ENCODE peak calls at places on chromosomes 2 and 18, in four cellular contexts. A is tibial artery, L is astrocyte, U is right cardiac atrium. H is an unnamed sample.

GRCh38 chr2:238060096-238060541 is 682 bp upstream of the SCLY start:
- DNase-seq in U (no peak), A (no peak), L (no peak), H (no peak)

GRCh38 chr18:75802681-75803080 is 375.2 kb upstream of the SMIM21 start:
- DNase-seq in U (no peak), L (no peak), A (no peak), H (no peak)

GRCh38 chr18:44238911-44239310 is 441.8 kb upstream of the SETBP1 start:
- DNase-seq in U (no peak), A (no peak), L (peak), H (no peak)

GRCh38 chr18:79522451-79523220 is 126.9 kb downstream of the NFATC1 start:
- DNase-seq in A (peak), L (no peak), U (peak), H (peak)

GRCh38 chr2:190119257-190119656 is 56.7 kb upstream of the MSTN start:
- DNase-seq in L (peak), A (peak), U (peak), H (no peak)

GRCh38 chr2:221614274-221614673 is 42.2 kb upstream of the EPHA4 start:
- DNase-seq in U (no peak), L (no peak), A (no peak), H (no peak)

GRCh38 chr2:25252291-25253152 is 84.1 kb upstream of the POMC start:
- DNase-seq in U (peak), A (no peak), L (peak), H (no peak)

GRCh38 chr2:226742346-226742745 is 57.3 kb downstream of the IRS1 start:
- DNase-seq in U (peak), A (peak), L (peak), H (no peak)

GRCh38 chr2:240021488-240022104 is 3.5 kb downstream of the NDUFA10 start:
- DNase-seq in L (peak), U (peak), A (peak), H (no peak)

GRCh38 chr2:236823230-236823629 is 253.6 kb downstream of the ACKR3 start:
- DNase-seq in U (no peak), A (peak), L (no peak), H (no peak)

DNA sequence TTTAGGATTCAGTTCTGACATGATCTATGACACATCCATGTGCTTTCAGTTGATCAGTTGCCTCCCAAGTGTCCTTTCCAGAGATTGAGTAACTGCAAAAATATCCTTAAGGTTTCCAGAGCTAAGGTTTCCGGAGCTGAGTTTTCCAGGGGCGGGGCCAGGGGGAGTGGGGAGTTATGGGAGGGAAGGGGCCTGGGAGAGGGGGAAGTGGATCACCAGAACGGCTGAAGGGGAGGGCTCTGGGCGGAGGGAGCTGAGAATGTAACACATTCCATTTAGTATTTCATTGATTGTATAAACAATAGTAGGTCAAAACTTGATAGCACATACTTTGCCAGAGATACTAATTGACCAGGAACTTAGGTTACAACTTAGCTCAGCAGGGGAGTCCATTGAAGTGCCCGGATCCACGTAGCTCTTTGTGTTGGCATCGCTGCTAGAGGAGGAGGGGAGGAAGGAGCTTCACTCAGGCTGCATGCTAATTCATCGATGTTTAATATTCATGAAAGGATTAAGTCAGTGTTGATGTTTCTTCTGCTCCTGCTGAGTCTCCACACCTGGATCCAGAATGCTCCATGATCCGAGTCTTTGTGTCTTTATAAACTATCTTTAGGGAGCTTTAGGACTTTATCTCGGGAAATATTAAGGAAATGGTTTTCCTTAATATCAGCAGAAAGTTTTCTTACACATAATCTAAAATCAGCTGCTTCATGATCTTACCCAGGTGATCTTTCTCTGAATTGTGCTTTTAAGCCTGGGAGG is 289.7 kb downstream of the ALPK2 start:
- DNase-seq in A (no peak), L (peak), U (peak), H (no peak)
- H3K4me3 ChIP-seq in A (no peak), L (no peak), U (no peak), H (no peak)

DNA sequence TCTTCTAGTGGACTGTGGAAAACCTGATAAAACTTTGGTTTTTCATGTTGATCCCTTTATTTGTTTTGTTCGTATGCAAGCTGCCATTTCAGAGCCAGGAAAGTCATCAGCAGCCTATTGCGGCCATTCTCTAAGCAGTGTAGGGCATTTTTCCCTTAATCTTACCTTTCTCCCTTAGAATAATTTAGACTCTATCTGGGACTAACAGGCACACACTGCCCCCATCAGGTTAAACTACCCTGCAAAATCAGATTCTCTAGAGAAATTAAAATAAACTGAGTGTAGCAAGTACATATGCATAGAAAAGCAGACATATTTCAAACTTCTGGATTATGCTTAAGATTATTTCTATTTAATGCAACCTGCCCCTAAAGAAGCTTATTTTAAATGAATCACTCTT is 347.4 kb downstream of the METTL4 start:
- DNase-seq in A (no peak), L (peak), U (peak), H (no peak)
- H3K4me3 ChIP-seq in A (peak), L (peak), U (peak), H (no peak)

GRCh38 chr2:179266271-179266670 is 1.6 kb upstream of the SESTD1 start:
- DNase-seq in U (no peak), A (no peak), L (peak), H (no peak)

GRCh38 chr2:179263460-179264237 is 983 bp downstream of the SESTD1 start:
- DNase-seq in L (peak), U (peak), A (peak), H (peak)

GRCh38 chr2:179264238-179265081 is at the start of gene SESTD1:
- DNase-seq in A (peak), L (peak), U (peak), H (peak)

GRCh38 chr2:179263015-179263414 is 1.6 kb downstream of the SESTD1 start:
- DNase-seq in L (peak), U (no peak), A (no peak), H (no peak)

GRCh38 chr2:179265082-179265575 is 497 bp upstream of the SESTD1 start:
- DNase-seq in U (no peak), L (peak), A (no peak), H (no peak)
- H3K4me3 ChIP-seq in U (peak), L (peak), A (peak), H (peak)

GRCh38 chr2:56182420-56182819 is 1.4 kb upstream of the CCDC85A start:
- DNase-seq in U (no peak), L (no peak), A (no peak), H (no peak)

GRCh38 chr2:56185101-56185581 is 1.4 kb downstream of the CCDC85A start:
- DNase-seq in L (no peak), A (no peak), U (peak), H (no peak)

GRCh38 chr2:56183643-56184499 is at the start of gene CCDC85A:
- DNase-seq in U (peak), A (peak), L (peak), H (peak)

GRCh38 chr2:56184500-56184996 is 758 bp downstream of the CCDC85A start:
- DNase-seq in L (peak), U (peak), A (no peak), H (peak)

GRCh38 chr2:56185582-56186046 is 1.8 kb downstream of the CCDC85A start:
- DNase-seq in U (peak), L (peak), A (no peak), H (no peak)
- H3K4me3 ChIP-seq in U (peak), L (peak), A (peak), H (no peak)

GRCh38 chr2:102251849-102252203 is 59.5 kb upstream of the IL1RL1 start:
- DNase-seq in U (no peak), A (no peak), L (no peak), H (no peak)

GRCh38 chr2:102253140-102253752 is 58.1 kb upstream of the IL1RL1 start:
- DNase-seq in L (no peak), A (no peak), U (no peak), H (no peak)

GRCh38 chr2:102250278-102250821 is 61.0 kb upstream of the IL1RL1 start:
- DNase-seq in L (no peak), U (peak), A (no peak), H (no peak)

GRCh38 chr2:102253753-102254150 is 57.6 kb upstream of the IL1RL1 start:
- DNase-seq in L (no peak), A (no peak), U (no peak), H (no peak)

GRCh38 chr2:102251042-102251848 is 60.1 kb upstream of the IL1RL1 start:
- DNase-seq in U (peak), L (peak), A (no peak), H (peak)
- H3K4me3 ChIP-seq in U (peak), L (peak), A (peak), H (no peak)

GRCh38 chr2:46648141-46648742 is 168.9 kb downstream of the TMEM247 start:
- DNase-seq in L (peak), A (no peak), U (no peak), H (no peak)
- H3K4me3 ChIP-seq in L (no peak), A (no peak), U (no peak), H (no peak)

DNA sequence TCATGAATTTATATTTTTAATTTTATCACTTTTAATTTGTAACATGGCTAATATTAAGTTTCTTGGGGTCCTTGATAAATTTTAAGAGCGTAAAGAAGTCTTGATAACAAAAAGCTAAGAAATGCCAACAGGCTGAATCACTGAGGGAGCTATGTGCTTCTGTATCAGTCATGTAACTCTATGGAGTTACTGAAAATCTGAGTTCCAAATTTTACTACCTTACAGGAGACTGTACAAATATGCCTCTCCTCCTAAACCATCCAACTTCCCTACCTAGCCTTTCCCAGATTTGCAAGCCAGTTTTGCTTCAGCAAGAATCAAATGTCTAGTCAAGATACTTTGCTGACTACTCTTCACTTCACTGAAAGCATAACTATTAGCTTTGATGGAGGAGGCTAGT is 35.7 kb downstream of the FEZ2 start:
- DNase-seq in A (no peak), U (no peak), L (peak), H (no peak)
- H3K4me3 ChIP-seq in A (no peak), U (no peak), L (no peak), H (no peak)

H was measured in GM06990.